ENCODE peak calls at places on chromosomes 16 and 17, in eight cellular contexts. N is lower lobe of right lung; Y is cardiac fibroblast; D is nephron progenitor cell; S is mesothelial cell of epicardium; E is stimulated activated CD4-positive, alpha-beta T cell treated with anti-CD3 and anti-CD28 coated beads, Interleukin-1b, Interleukin-23, amount 100 ng/mL, for 1 hour; K is activated CD4-positive, alpha-beta T cell treated with anti-CD3 and anti-CD28 coated beads for 36 hours; O is NCI-H774. A is an unnamed sample.

GRCh38 chr16:84115919-84116719 is 623 bp downstream of the MBTPS1 start:
- DNase-seq in E (peak), O (no peak), S (no peak), K (peak), D (no peak), N (no peak), Y (peak), A (no peak)

GRCh38 chr16:68265078-68265925 is 976 bp downstream of the SLC7A6 start:
- DNase-seq in Y (peak), S (peak), O (no peak), K (peak), N (peak), E (no peak), D (peak), A (no peak)

GRCh38 chr16:85753559-85753958 is 2.7 kb upstream of the C16orf74 start:
- DNase-seq in K (no peak), S (no peak), D (no peak), N (no peak), E (no peak), Y (no peak), O (no peak), A (no peak)

GRCh38 chr17:44038604-44039007 is 23.8 kb upstream of the TMEM101 start:
- DNase-seq in E (no peak), N (no peak), S (no peak), O (no peak), Y (no peak), K (no peak), D (no peak), A (no peak)

GRCh38 chr16:12868169-12868568 is 33.2 kb upstream of the SHISA9 start:
- DNase-seq in S (no peak), D (no peak), E (no peak), N (no peak), Y (no peak), K (no peak), O (no peak), A (no peak)

GRCh38 chr17:50547035-50547735 is at the start of gene SPATA20:
- DNase-seq in O (peak), S (peak), N (peak), E (peak), Y (peak), K (peak), D (peak), A (no peak)

GRCh38 chr17:39462644-39463375 is 1.5 kb downstream of the CDK12 start:
- DNase-seq in E (no peak), S (peak), Y (no peak), K (peak), N (peak), O (no peak), D (peak), A (no peak)

GRCh38 chr16:29805232-29806095 is 865 bp upstream of the MAZ start:
- DNase-seq in K (peak), N (peak), E (peak), D (peak), Y (peak), S (peak), O (peak), A (peak)

GRCh38 chr17:77045441-77046041 is 95.2 kb upstream of the SEC14L1 start:
- DNase-seq in E (no peak), D (no peak), O (no peak), K (no peak), S (no peak), Y (no peak), N (no peak), A (no peak)

GRCh38 chr17:7888184-7888920 is at the start of gene CHD3:
- DNase-seq in E (peak), Y (peak), D (no peak), O (no peak), K (peak), N (no peak), S (peak), A (no peak)

GRCh38 chr16:86918637-86919036 is 340.3 kb downstream of the FOXL1 start:
- DNase-seq in O (no peak), S (no peak), D (no peak), E (no peak), N (no peak), K (no peak), Y (no peak), A (no peak)

GRCh38 chr17:56785997-56786680 is 47.6 kb downstream of the C17orf67 start:
- DNase-seq in D (no peak), E (no peak), N (no peak), O (no peak), K (no peak), Y (no peak), S (no peak), A (no peak)

GRCh38 chr17:1753767-1754429 is 8.0 kb upstream of the SERPINF1 start:
- DNase-seq in O (no peak), S (no peak), Y (no peak), N (no peak), E (no peak), D (no peak), K (no peak), A (no peak)

GRCh38 chr16:82004651-82005490 is 6.4 kb downstream of the SDR42E1 start:
- DNase-seq in Y (no peak), N (no peak), O (no peak), E (no peak), K (no peak), S (no peak), D (no peak), A (no peak)

GRCh38 chr17:38868968-38869646 is 751 bp upstream of the LASP1 start:
- DNase-seq in E (peak), Y (peak), S (peak), N (peak), K (peak), O (peak), D (peak), A (no peak)

GRCh38 chr17:46853896-46854444 is 2.6 kb downstream of the WNT9B start:
- DNase-seq in E (no peak), O (no peak), Y (no peak), N (no peak), K (no peak), D (no peak), S (no peak), A (no peak)

GRCh38 chr17:66398059-66398458 is 95.6 kb downstream of the PRKCA start:
- DNase-seq in O (no peak), N (no peak), E (no peak), Y (no peak), D (no peak), S (no peak), K (no peak), A (no peak)

GRCh38 chr17:81040791-81041337 is 5.9 kb downstream of the BAIAP2 start:
- DNase-seq in Y (peak), O (no peak), N (no peak), D (no peak), K (peak), S (no peak), E (no peak), A (no peak)

GRCh38 chr17:7046127-7046724 is 2.3 kb upstream of the SLC16A11 start:
- DNase-seq in S (peak), Y (no peak), N (peak), E (no peak), O (no peak), D (peak), K (peak), A (no peak)

GRCh38 chr17:1484060-1484535 is 8.4 kb downstream of the MYO1C start:
- DNase-seq in K (no peak), N (no peak), D (no peak), S (no peak), Y (no peak), E (no peak), O (no peak), A (no peak)

GRCh38 chr17:18191071-18191667 is 7.5 kb downstream of the ALKBH5 start:
- DNase-seq in N (no peak), K (no peak), E (no peak), S (no peak), O (no peak), Y (peak), D (no peak), A (no peak)

GRCh38 chr16:49643429-49644142 is 212.3 kb downstream of the ZNF423 start:
- DNase-seq in D (no peak), N (no peak), S (no peak), Y (peak), E (no peak), K (no peak), O (no peak), A (no peak)

GRCh38 chr17:29615492-29616299 is 7.0 kb downstream of the CORO6 start:
- DNase-seq in N (peak), D (peak), S (peak), K (peak), Y (peak), E (peak), O (peak), A (no peak)

GRCh38 chr16:11507991-11508390 is 78.7 kb downstream of the LITAF start:
- DNase-seq in Y (no peak), N (no peak), K (no peak), E (no peak), D (no peak), S (no peak), O (no peak), A (no peak)

GRCh38 chr17:411416-412120 is 59.0 kb upstream of the RPH3AL start:
- DNase-seq in O (no peak), N (no peak), E (no peak), K (no peak), D (no peak), S (no peak), Y (no peak), A (no peak)

GRCh38 chr16:11063432-11064201 is 119.3 kb downstream of the CLEC16A start:
- DNase-seq in O (no peak), Y (no peak), N (no peak), D (peak), K (no peak), S (no peak), E (no peak), A (no peak)

GRCh38 chr16:70752381-70752780 is 48.6 kb downstream of the VAC14 start:
- DNase-seq in O (no peak), E (no peak), K (no peak), S (no peak), N (no peak), Y (no peak), D (no peak), A (no peak)

GRCh38 chr16:3519581-3519980 is 18.8 kb downstream of the CLUAP1 start:
- DNase-seq in O (no peak), N (no peak), E (no peak), S (no peak), K (no peak), D (no peak), Y (no peak), A (no peak)

GRCh38 chr17:78972507-78973105 is 7.1 kb downstream of the LGALS3BP start:
- DNase-seq in Y (no peak), K (no peak), O (no peak), N (no peak), D (no peak), E (no peak), S (no peak), A (no peak)

GRCh38 chr17:49121696-49122292 is 10.8 kb upstream of the B4GALNT2 start:
- DNase-seq in O (no peak), D (no peak), N (no peak), E (no peak), S (no peak), K (no peak), Y (no peak), A (no peak)

GRCh38 chr17:16878547-16879100 is 93.3 kb downstream of the TNFRSF13B start:
- DNase-seq in O (no peak), Y (no peak), D (no peak), K (no peak), E (no peak), N (no peak), S (no peak), A (no peak)

GRCh38 chr16:77918792-77919707 is 103.3 kb upstream of the CLEC3A start:
- DNase-seq in O (peak), N (no peak), K (no peak), E (no peak), Y (peak), D (no peak), S (no peak), A (no peak)

GRCh38 chr17:60333628-60334031 is 58.3 kb downstream of the USP32 start:
- DNase-seq in S (no peak), D (no peak), Y (peak), K (no peak), N (no peak), E (no peak), O (no peak), A (no peak)

GRCh38 chr16:88472637-88473205 is 19.6 kb downstream of the ZFPM1 start:
- DNase-seq in E (no peak), D (no peak), K (no peak), N (no peak), O (no peak), S (no peak), Y (peak), A (no peak)

GRCh38 chr17:6413073-6413472 is 21.8 kb downstream of the AIPL1 start:
- DNase-seq in E (no peak), O (peak), K (no peak), N (no peak), Y (peak), S (no peak), D (no peak), A (no peak)

GRCh38 chr17:59745040-59745439 is 37.6 kb downstream of the VMP1 start:
- DNase-seq in E (no peak), S (no peak), K (no peak), N (no peak), D (no peak), O (no peak), Y (no peak), A (no peak)

A was measured in cortex of kidney.